ENCODE peak calls at places on chromosomes 5 and 9, in seven cellular contexts. One of them, this sample, is unnamed.

GRCh38 chr5:33769968-33770367 is 121.8 kb downstream of the ADAMTS12 start:
- DNase-seq in OCI-LY7: no peak
- DNase-seq in neural progenitor cell: no peak
- DNase-seq in SK-N-SH: no peak
- DNase-seq in GM23338: no peak
- DNase-seq in hepatocyte: no peak
- DNase-seq in MM.1S: no peak
- DNase-seq in this sample: no peak

GRCh38 chr9:127214421-127215265 is 49.9 kb upstream of the GARNL3 start:
- DNase-seq in OCI-LY7: peak; percentile 79
- DNase-seq in neural progenitor cell: peak; percentile 73
- DNase-seq in SK-N-SH: peak; percentile 82
- DNase-seq in GM23338: peak; percentile 91
- DNase-seq in hepatocyte: peak; percentile 87
- DNase-seq in MM.1S: peak; percentile 66
- DNase-seq in this sample: peak; percentile 80

GRCh38 chr5:163460562-163461176 is at the start of gene HMMR:
- DNase-seq in OCI-LY7: peak; percentile 54
- DNase-seq in neural progenitor cell: peak; percentile 59
- DNase-seq in SK-N-SH: peak; percentile 16
- DNase-seq in GM23338: peak; percentile 48
- DNase-seq in hepatocyte: peak; percentile 63
- DNase-seq in MM.1S: peak; percentile 33
- DNase-seq in this sample: peak; percentile 59

GRCh38 chr9:135239100-135239768 is 151.8 kb downstream of the OLFM1 start:
- DNase-seq in OCI-LY7: no peak
- DNase-seq in neural progenitor cell: no peak
- DNase-seq in SK-N-SH: no peak
- DNase-seq in GM23338: no peak
- DNase-seq in hepatocyte: no peak
- DNase-seq in MM.1S: no peak
- DNase-seq in this sample: no peak

GRCh38 chr5:74786851-74787250 is 19.8 kb downstream of the NSA2 start:
- DNase-seq in OCI-LY7: no peak
- DNase-seq in neural progenitor cell: no peak
- DNase-seq in SK-N-SH: no peak
- DNase-seq in GM23338: no peak
- DNase-seq in hepatocyte: no peak
- DNase-seq in MM.1S: no peak
- DNase-seq in this sample: no peak

GRCh38 chr5:131226899-131227298 is 37.0 kb upstream of the CDC42SE2 start:
- DNase-seq in OCI-LY7: no peak
- DNase-seq in neural progenitor cell: no peak
- DNase-seq in SK-N-SH: no peak
- DNase-seq in GM23338: no peak
- DNase-seq in hepatocyte: no peak
- DNase-seq in MM.1S: no peak
- DNase-seq in this sample: no peak

GRCh38 chr5:59099270-59099994 is 516.6 kb downstream of the RAB3C start:
- DNase-seq in OCI-LY7: no peak
- DNase-seq in neural progenitor cell: no peak
- DNase-seq in SK-N-SH: no peak
- DNase-seq in GM23338: no peak
- DNase-seq in hepatocyte: peak; percentile 43
- DNase-seq in MM.1S: no peak
- DNase-seq in this sample: peak; percentile 86

GRCh38 chr5:132005591-132005990 is 5.9 kb downstream of the ACSL6 start:
- DNase-seq in OCI-LY7: no peak
- DNase-seq in neural progenitor cell: no peak
- DNase-seq in SK-N-SH: no peak
- DNase-seq in GM23338: no peak
- DNase-seq in hepatocyte: no peak
- DNase-seq in MM.1S: no peak
- DNase-seq in this sample: no peak

GRCh38 chr9:94922098-94922607 is 195.7 kb downstream of the AOPEP start:
- DNase-seq in OCI-LY7: no peak
- DNase-seq in neural progenitor cell: no peak
- DNase-seq in SK-N-SH: no peak
- DNase-seq in GM23338: no peak
- DNase-seq in hepatocyte: peak; percentile 58
- DNase-seq in MM.1S: no peak
- DNase-seq in this sample: peak; percentile 95

GRCh38 chr9:114300153-114300845 is 22.6 kb upstream of the ORM1 start:
- DNase-seq in OCI-LY7: no peak
- DNase-seq in neural progenitor cell: no peak
- DNase-seq in SK-N-SH: no peak
- DNase-seq in GM23338: no peak
- DNase-seq in hepatocyte: no peak
- DNase-seq in MM.1S: no peak
- DNase-seq in this sample: no peak

GRCh38 chr9:70112981-70113380 is 69.3 kb downstream of the MAMDC2 start:
- DNase-seq in OCI-LY7: no peak
- DNase-seq in neural progenitor cell: no peak
- DNase-seq in SK-N-SH: no peak
- DNase-seq in GM23338: no peak
- DNase-seq in hepatocyte: no peak
- DNase-seq in MM.1S: no peak
- DNase-seq in this sample: no peak

GRCh38 chr5:80885698-80886000 is 74.5 kb upstream of the RASGRF2 start:
- DNase-seq in OCI-LY7: no peak
- DNase-seq in neural progenitor cell: no peak
- DNase-seq in SK-N-SH: no peak
- DNase-seq in GM23338: peak; percentile 10
- DNase-seq in hepatocyte: no peak
- DNase-seq in MM.1S: no peak
- DNase-seq in this sample: no peak

GRCh38 chr5:59673438-59674058 is 220.0 kb downstream of the PDE4D start:
- DNase-seq in OCI-LY7: peak; percentile 71
- DNase-seq in neural progenitor cell: peak; percentile 71
- DNase-seq in SK-N-SH: peak; percentile 24
- DNase-seq in GM23338: peak; percentile 76
- DNase-seq in hepatocyte: peak; percentile 68
- DNase-seq in MM.1S: peak; percentile 73
- DNase-seq in this sample: peak; percentile 69

GRCh38 chr5:68137451-68138190 is 77.9 kb upstream of the PIK3R1 start:
- DNase-seq in OCI-LY7: no peak
- DNase-seq in neural progenitor cell: no peak
- DNase-seq in SK-N-SH: no peak
- DNase-seq in GM23338: no peak
- DNase-seq in hepatocyte: no peak
- DNase-seq in MM.1S: no peak
- DNase-seq in this sample: peak; percentile 68

GRCh38 chr9:36862206-36863145 is 171.6 kb downstream of the PAX5 start:
- DNase-seq in OCI-LY7: no peak
- DNase-seq in neural progenitor cell: peak; percentile 42
- DNase-seq in SK-N-SH: peak; percentile 80
- DNase-seq in GM23338: peak; percentile 84
- DNase-seq in hepatocyte: peak; percentile 72
- DNase-seq in MM.1S: no peak
- DNase-seq in this sample: peak; percentile 66

GRCh38 chr5:99104538-99105132 is 175.8 kb upstream of the CHD1 start:
- DNase-seq in OCI-LY7: peak; percentile 23
- DNase-seq in neural progenitor cell: peak; percentile 70
- DNase-seq in SK-N-SH: peak; percentile 31
- DNase-seq in GM23338: peak; percentile 76
- DNase-seq in hepatocyte: peak; percentile 64
- DNase-seq in MM.1S: peak; percentile 27
- DNase-seq in this sample: peak; percentile 67

GRCh38 chr5:134637106-134637721 is 4.6 kb upstream of the SAR1B start:
- DNase-seq in OCI-LY7: no peak
- DNase-seq in neural progenitor cell: no peak
- DNase-seq in SK-N-SH: no peak
- DNase-seq in GM23338: no peak
- DNase-seq in hepatocyte: peak; percentile 44
- DNase-seq in MM.1S: no peak
- DNase-seq in this sample: no peak

GRCh38 chr5:107466233-107466769 is 204.4 kb downstream of the EFNA5 start:
- DNase-seq in OCI-LY7: no peak
- DNase-seq in neural progenitor cell: peak; percentile 75
- DNase-seq in SK-N-SH: no peak
- DNase-seq in GM23338: peak; percentile 68
- DNase-seq in hepatocyte: peak; percentile 71
- DNase-seq in MM.1S: no peak
- DNase-seq in this sample: no peak

GRCh38 chr5:171774418-171774817 is 11.2 kb upstream of the SMIM23 start:
- DNase-seq in OCI-LY7: no peak
- DNase-seq in neural progenitor cell: no peak
- DNase-seq in SK-N-SH: no peak
- DNase-seq in GM23338: no peak
- DNase-seq in hepatocyte: no peak
- DNase-seq in MM.1S: no peak
- DNase-seq in this sample: no peak

GRCh38 chr9:134611046-134611445 is 30.6 kb upstream of the COL5A1 start:
- DNase-seq in OCI-LY7: no peak
- DNase-seq in neural progenitor cell: no peak
- DNase-seq in SK-N-SH: no peak
- DNase-seq in GM23338: no peak
- DNase-seq in hepatocyte: no peak
- DNase-seq in MM.1S: no peak
- DNase-seq in this sample: no peak

GRCh38 chr9:3271581-3271980 is 254.2 kb downstream of the RFX3 start:
- DNase-seq in OCI-LY7: no peak
- DNase-seq in neural progenitor cell: peak; percentile 38
- DNase-seq in SK-N-SH: no peak
- DNase-seq in GM23338: peak; percentile 9
- DNase-seq in hepatocyte: no peak
- DNase-seq in MM.1S: no peak
- DNase-seq in this sample: no peak

GRCh38 chr5:56460681-56461191 is 227.6 kb upstream of the ANKRD55 start:
- DNase-seq in OCI-LY7: no peak
- DNase-seq in neural progenitor cell: no peak
- DNase-seq in SK-N-SH: peak; percentile 66
- DNase-seq in GM23338: no peak
- DNase-seq in hepatocyte: no peak
- DNase-seq in MM.1S: no peak
- DNase-seq in this sample: no peak

GRCh38 chr9:121862371-121862970 is 211.0 kb downstream of the DAB2IP start:
- DNase-seq in OCI-LY7: no peak
- DNase-seq in neural progenitor cell: no peak
- DNase-seq in SK-N-SH: no peak
- DNase-seq in GM23338: no peak
- DNase-seq in hepatocyte: no peak
- DNase-seq in MM.1S: no peak
- DNase-seq in this sample: no peak

GRCh38 chr9:87063246-87063645 is 115.9 kb upstream of the GAS1 start:
- DNase-seq in OCI-LY7: no peak
- DNase-seq in neural progenitor cell: no peak
- DNase-seq in SK-N-SH: no peak
- DNase-seq in GM23338: no peak
- DNase-seq in hepatocyte: no peak
- DNase-seq in MM.1S: no peak
- DNase-seq in this sample: peak; percentile 87

GRCh38 chr9:36911601-36912412 is 122.3 kb downstream of the PAX5 start:
- DNase-seq in OCI-LY7: no peak
- DNase-seq in neural progenitor cell: no peak
- DNase-seq in SK-N-SH: no peak
- DNase-seq in GM23338: no peak
- DNase-seq in hepatocyte: no peak
- DNase-seq in MM.1S: no peak
- DNase-seq in this sample: no peak

GRCh38 chr5:154236-154635 is 37.1 kb upstream of the LRRC14B start:
- DNase-seq in OCI-LY7: no peak
- DNase-seq in neural progenitor cell: peak; percentile 60
- DNase-seq in SK-N-SH: no peak
- DNase-seq in GM23338: no peak
- DNase-seq in hepatocyte: no peak
- DNase-seq in MM.1S: no peak
- DNase-seq in this sample: peak; percentile 19

GRCh38 chr5:149195337-149195887 is 54.1 kb downstream of the ABLIM3 start:
- DNase-seq in OCI-LY7: no peak
- DNase-seq in neural progenitor cell: no peak
- DNase-seq in SK-N-SH: no peak
- DNase-seq in GM23338: no peak
- DNase-seq in hepatocyte: no peak
- DNase-seq in MM.1S: no peak
- DNase-seq in this sample: no peak
- TF ChIP-seq EZH2phosphoT487 in OCI-LY7: no peak
- TF ChIP-seq EZH2phosphoT487 in neural progenitor cell: no peak
- TF ChIP-seq EZH2phosphoT487 in SK-N-SH: no peak
- TF ChIP-seq EZH2phosphoT487 in GM23338: no peak
- TF ChIP-seq EZH2phosphoT487 in hepatocyte: no peak
- TF ChIP-seq EZH2phosphoT487 in MM.1S: no peak
- TF ChIP-seq EZH2phosphoT487 in this sample: no peak

GRCh38 chr5:123036391-123037103 is at the start of gene PPIC:
- DNase-seq in OCI-LY7: no peak
- DNase-seq in neural progenitor cell: peak; percentile 77
- DNase-seq in SK-N-SH: peak; percentile 93
- DNase-seq in GM23338: peak; percentile 85
- DNase-seq in hepatocyte: peak; percentile 93
- DNase-seq in MM.1S: peak; percentile 27
- DNase-seq in this sample: peak; percentile 88
- TF ChIP-seq EZH2phosphoT487 in OCI-LY7: no peak
- TF ChIP-seq EZH2phosphoT487 in neural progenitor cell: no peak
- TF ChIP-seq EZH2phosphoT487 in SK-N-SH: no peak
- TF ChIP-seq EZH2phosphoT487 in GM23338: no peak
- TF ChIP-seq EZH2phosphoT487 in hepatocyte: no peak
- TF ChIP-seq EZH2phosphoT487 in MM.1S: no peak
- TF ChIP-seq EZH2phosphoT487 in this sample: no peak

GRCh38 chr9:1173211-1173610 is 123.1 kb downstream of the DMRT2 start:
- DNase-seq in OCI-LY7: no peak
- DNase-seq in neural progenitor cell: no peak
- DNase-seq in SK-N-SH: no peak
- DNase-seq in GM23338: no peak
- DNase-seq in hepatocyte: no peak
- DNase-seq in MM.1S: no peak
- DNase-seq in this sample: peak; percentile 33
- TF ChIP-seq EZH2phosphoT487 in OCI-LY7: no peak
- TF ChIP-seq EZH2phosphoT487 in neural progenitor cell: no peak
- TF ChIP-seq EZH2phosphoT487 in SK-N-SH: no peak
- TF ChIP-seq EZH2phosphoT487 in GM23338: no peak
- TF ChIP-seq EZH2phosphoT487 in hepatocyte: no peak
- TF ChIP-seq EZH2phosphoT487 in MM.1S: no peak
- TF ChIP-seq EZH2phosphoT487 in this sample: no peak

GRCh38 chr9:16512281-16512680 is 358.2 kb downstream of the BNC2 start:
- DNase-seq in OCI-LY7: no peak
- DNase-seq in neural progenitor cell: no peak
- DNase-seq in SK-N-SH: no peak
- DNase-seq in GM23338: no peak
- DNase-seq in hepatocyte: no peak
- DNase-seq in MM.1S: no peak
- DNase-seq in this sample: no peak

GRCh38 chr9:16516887-16517286 is 353.6 kb downstream of the BNC2 start:
- DNase-seq in OCI-LY7: no peak
- DNase-seq in neural progenitor cell: no peak
- DNase-seq in SK-N-SH: no peak
- DNase-seq in GM23338: no peak
- DNase-seq in hepatocyte: no peak
- DNase-seq in MM.1S: no peak
- DNase-seq in this sample: peak; percentile 64

GRCh38 chr9:16515879-16516289 is 354.6 kb downstream of the BNC2 start:
- DNase-seq in OCI-LY7: no peak
- DNase-seq in neural progenitor cell: peak; percentile 72
- DNase-seq in SK-N-SH: no peak
- DNase-seq in GM23338: peak; percentile 91
- DNase-seq in hepatocyte: peak; percentile 37
- DNase-seq in MM.1S: no peak
- DNase-seq in this sample: peak; percentile 79

GRCh38 chr9:16515207-16515606 is 355.3 kb downstream of the BNC2 start:
- DNase-seq in OCI-LY7: no peak
- DNase-seq in neural progenitor cell: peak; percentile 77
- DNase-seq in SK-N-SH: peak; percentile 74
- DNase-seq in GM23338: peak; percentile 57
- DNase-seq in hepatocyte: peak; percentile 31
- DNase-seq in MM.1S: no peak
- DNase-seq in this sample: peak; percentile 67

GRCh38 chr9:16514131-16514530 is 356.3 kb downstream of the BNC2 start:
- DNase-seq in OCI-LY7: no peak
- DNase-seq in neural progenitor cell: peak; percentile 59
- DNase-seq in SK-N-SH: no peak
- DNase-seq in GM23338: peak; percentile 78
- DNase-seq in hepatocyte: no peak
- DNase-seq in MM.1S: no peak
- DNase-seq in this sample: no peak
- TF ChIP-seq EZH2phosphoT487 in OCI-LY7: no peak
- TF ChIP-seq EZH2phosphoT487 in neural progenitor cell: no peak
- TF ChIP-seq EZH2phosphoT487 in SK-N-SH: no peak
- TF ChIP-seq EZH2phosphoT487 in GM23338: no peak
- TF ChIP-seq EZH2phosphoT487 in hepatocyte: no peak
- TF ChIP-seq EZH2phosphoT487 in MM.1S: no peak
- TF ChIP-seq EZH2phosphoT487 in this sample: no peak